ENCODE peak calls at places on chromosome 19, in nine cellular contexts. F, S, N, H, T, G, Q, P and J are unnamed samples.
A peak's percentile ranks its signal among the peaks of the same experiment; 100 is the strongest.

GRCh38 chr19:5086725-5087439 is 118.0 kb downstream of the KDM4B start:
- DNase-seq in T (no peak), F (no peak), N (no peak), G (no peak), P (no peak), S (no peak), H (no peak), Q (peak; percentile 43), J (no peak)

GRCh38 chr19:10863107-10863700 is 8.1 kb upstream of the CARM1 start:
- DNase-seq in T (peak; percentile 43), S (no peak), Q (no peak), F (no peak), N (peak; percentile 58), H (peak; percentile 25), G (peak; percentile 41), P (peak; percentile 39), J (peak; percentile 65)

GRCh38 chr19:6261883-6262282 is 17.9 kb downstream of the MLLT1 start:
- DNase-seq in S (no peak), Q (no peak), H (no peak), P (no peak), N (no peak), F (no peak), T (no peak), G (no peak), J (no peak)

GRCh38 chr19:52398091-52398461 is 427 bp downstream of the ZNF528 start:
- DNase-seq in F (no peak), S (peak; percentile 21), G (peak; percentile 19), N (peak; percentile 11), T (no peak), H (no peak), Q (no peak), P (no peak), J (no peak)

GRCh38 chr19:10334340-10335148 is 1.2 kb upstream of the RAVER1 start:
- DNase-seq in T (peak; percentile 98), H (peak; percentile 95), P (peak; percentile 97), N (peak; percentile 94), F (peak; percentile 60), G (peak; percentile 97), Q (no peak), S (peak; percentile 99), J (peak; percentile 97)

GRCh38 chr19:10690351-10690781 is 10.9 kb upstream of the QTRT1 start:
- DNase-seq in F (no peak), T (no peak), G (no peak), Q (no peak), P (no peak), N (no peak), S (no peak), H (no peak), J (peak; percentile 59)

GRCh38 chr19:56145698-56146097 is 4.6 kb downstream of the ZNF444 start:
- DNase-seq in S (no peak), T (peak; percentile 60), H (no peak), G (no peak), Q (no peak), N (no peak), F (no peak), P (no peak), J (no peak)

GRCh38 chr19:13095393-13095784 is 7.3 kb downstream of the LYL1 start:
- DNase-seq in P (peak; percentile 32), T (no peak), F (no peak), Q (no peak), H (peak; percentile 88), N (no peak), S (no peak), G (no peak), J (no peak)

GRCh38 chr19:2352121-2352520 is 7.9 kb upstream of the TMPRSS9 start:
- DNase-seq in P (no peak), N (no peak), T (no peak), H (no peak), S (no peak), G (no peak), Q (no peak), F (no peak), J (no peak)

GRCh38 chr19:2353895-2354592 is 6.0 kb upstream of the TMPRSS9 start:
- DNase-seq in F (no peak), T (no peak), N (no peak), P (no peak), H (peak; percentile 71), G (no peak), Q (no peak), S (no peak), J (no peak)

GRCh38 chr19:2353159-2353894 is 6.7 kb upstream of the TMPRSS9 start:
- DNase-seq in G (no peak), Q (no peak), S (no peak), F (no peak), T (no peak), N (no peak), P (no peak), H (peak; percentile 75), J (no peak)

GRCh38 chr19:2350656-2351055 is 9.4 kb upstream of the TMPRSS9 start:
- DNase-seq in T (no peak), Q (no peak), F (no peak), G (no peak), P (no peak), S (no peak), H (no peak), N (no peak), J (no peak)

GRCh38 chr19:2351591-2351990 is 8.5 kb upstream of the TMPRSS9 start:
- DNase-seq in T (no peak), F (no peak), H (no peak), Q (no peak), N (no peak), S (no peak), G (no peak), P (no peak), J (no peak)
- H3K27ac ChIP-seq in T (no peak overlapping the region), F (no peak overlapping the region), H (no peak overlapping the region), Q (no peak overlapping the region), N (no peak overlapping the region), S (no peak overlapping the region), G (no peak overlapping the region), P (no peak overlapping the region), J (no peak overlapping the region)

GRCh38 chr19:1967087-1967608 is 26.2 kb downstream of the CSNK1G2 start:
- DNase-seq in G (no peak), T (no peak), N (no peak), Q (no peak), P (no peak), S (no peak), H (no peak), F (no peak), J (no peak)

GRCh38 chr19:1970806-1971502 is 30.0 kb downstream of the CSNK1G2 start:
- DNase-seq in G (no peak), N (no peak), S (no peak), P (no peak), H (no peak), T (no peak), F (no peak), Q (no peak), J (no peak)

GRCh38 chr19:1970003-1970805 is 29.2 kb downstream of the CSNK1G2 start:
- DNase-seq in T (no peak), S (no peak), H (no peak), Q (no peak), N (peak; percentile 31), G (no peak), P (no peak), F (no peak), J (no peak)

GRCh38 chr19:1969176-1970002 is 28.4 kb downstream of the CSNK1G2 start:
- DNase-seq in H (peak; percentile 77), F (no peak), S (no peak), N (no peak), T (no peak), G (no peak), P (no peak), Q (no peak), J (no peak)

DNA sequence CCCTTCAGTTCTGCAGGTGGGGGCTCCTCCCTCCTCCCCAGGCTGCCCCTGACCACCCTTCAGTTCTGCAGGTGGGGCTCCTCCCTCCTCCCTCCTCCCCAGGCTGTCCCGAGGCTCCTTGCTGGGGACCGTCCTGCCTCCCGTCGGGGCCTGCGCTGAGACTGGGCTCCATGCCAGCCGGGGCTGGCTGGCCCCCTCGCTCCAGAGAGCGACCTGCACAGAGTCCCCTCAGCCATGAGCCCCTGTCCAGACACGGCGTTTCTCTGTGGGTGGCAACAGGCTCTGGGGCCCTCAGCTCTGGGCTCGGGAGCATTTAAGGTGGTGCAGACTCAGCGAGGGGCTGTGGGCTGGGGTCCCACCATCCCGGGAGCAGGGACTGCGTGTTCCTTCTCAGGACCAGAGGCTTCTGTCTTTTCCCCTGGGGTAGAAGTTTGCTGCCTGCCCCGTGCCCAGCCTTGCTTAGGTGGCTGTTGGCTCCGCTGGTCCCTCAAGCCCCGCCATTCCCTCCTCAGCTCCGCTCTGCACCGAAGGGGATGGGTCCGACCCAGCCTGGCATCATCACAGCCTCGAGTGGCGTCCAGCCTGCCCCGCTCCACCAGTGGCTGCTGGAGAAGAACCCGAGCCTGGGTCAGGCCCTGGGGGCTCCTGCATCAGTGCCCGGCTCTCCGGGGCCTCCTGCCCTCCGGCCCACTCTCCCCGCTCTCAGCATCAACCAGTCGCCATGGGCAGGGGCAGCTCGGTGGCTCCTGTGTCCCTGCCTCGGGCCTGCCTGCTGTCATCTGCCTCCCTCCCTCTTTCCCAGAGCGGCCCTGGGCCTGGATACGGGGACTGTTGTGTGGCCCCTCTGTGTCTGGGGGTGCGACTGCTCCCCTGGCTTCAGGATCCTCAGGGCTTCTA is 27.6 kb downstream of the CSNK1G2 start:
- DNase-seq in Q (no peak), N (no peak), G (no peak), T (no peak), F (no peak), H (no peak), P (no peak), S (no peak), J (no peak)
- H3K27ac ChIP-seq in Q (no peak overlapping the region), N (no peak overlapping the region), G (no peak overlapping the region), T (no peak overlapping the region), F (peak overlapping the region; percentile 30), H (no peak overlapping the region), P (no peak overlapping the region), S (no peak overlapping the region), J (no peak overlapping the region)

GRCh38 chr19:50562996-50563395 is 5.2 kb downstream of the LRRC4B start:
- DNase-seq in N (no peak), P (no peak), H (no peak), T (no peak), S (no peak), G (no peak), F (no peak), Q (no peak), J (no peak)
- H3K27ac ChIP-seq in N (no peak overlapping the region), P (no peak overlapping the region), H (no peak overlapping the region), T (no peak overlapping the region), S (no peak overlapping the region), G (no peak overlapping the region), F (no peak overlapping the region), Q (no peak overlapping the region), J (no peak overlapping the region)

GRCh38 chr19:780935-781334 is 16.3 kb upstream of the PTBP1 start:
- DNase-seq in G (no peak), Q (no peak), T (no peak), H (no peak), S (no peak), F (no peak), N (no peak), P (no peak), J (no peak)

GRCh38 chr19:782195-783043 is 14.8 kb upstream of the PTBP1 start:
- DNase-seq in G (no peak), T (peak; percentile 58), N (peak; percentile 75), P (peak; percentile 27), Q (no peak), F (no peak), H (no peak), S (no peak), J (peak; percentile 53)

GRCh38 chr19:784541-784940 is 12.7 kb upstream of the PTBP1 start:
- DNase-seq in N (no peak), G (no peak), F (no peak), Q (no peak), H (no peak), S (no peak), P (no peak), T (no peak), J (no peak)

GRCh38 chr19:778910-779653 is 18.2 kb upstream of the PTBP1 start:
- DNase-seq in Q (no peak), F (no peak), T (no peak), S (no peak), G (peak; percentile 53), H (no peak), P (peak; percentile 69), N (peak; percentile 90), J (no peak)

DNA sequence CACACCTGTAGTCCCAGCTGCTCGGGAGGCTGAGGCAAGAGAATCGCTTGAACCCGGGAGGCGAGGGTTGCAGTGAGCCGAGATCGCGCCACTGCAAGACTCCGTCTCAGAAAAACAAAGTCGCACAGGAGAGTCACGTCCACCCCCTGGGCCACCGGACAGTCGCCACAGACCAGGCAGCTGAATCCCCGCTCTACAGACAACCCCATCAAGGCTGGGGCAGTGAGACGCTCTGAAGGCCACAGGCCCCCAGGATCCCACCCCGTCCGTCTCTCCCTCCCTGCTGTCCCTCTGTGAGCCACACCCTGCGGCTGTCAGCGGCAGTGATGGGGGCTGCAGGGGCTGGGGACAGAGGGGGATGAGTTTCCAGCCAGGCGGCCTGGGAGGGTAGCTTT is 15.5 kb upstream of the PTBP1 start:
- DNase-seq in S (no peak), G (no peak), N (no peak), Q (no peak), P (no peak), T (no peak), H (no peak), F (no peak), J (no peak)
- H3K27ac ChIP-seq in S (no peak overlapping the region), G (no peak overlapping the region), N (no peak overlapping the region), Q (no peak overlapping the region), P (peak overlapping the region; percentile 43), T (peak overlapping the region; percentile 89), H (peak overlapping the region; percentile 83), F (no peak overlapping the region), J (peak overlapping the region; percentile 72)